ENCODE peak calls at places on chromosomes 1 and 21, in five cellular contexts. F, L, N, X and J are unnamed samples.

GRCh38 chr1:6243053-6243834 is 735 bp upstream of the HES3 start:
- DNase-seq in X (no peak), N (no peak), F (peak; percentile 59), L (no peak), J (no peak)

GRCh38 chr1:187047298-187047697 is 218.5 kb downstream of the PLA2G4A start:
- DNase-seq in N (no peak), L (peak; percentile 54), X (no peak), F (no peak), J (no peak)

GRCh38 chr1:116886532-116886931 is 23.2 kb upstream of the PTGFRN start:
- DNase-seq in X (no peak), F (no peak), N (no peak), L (no peak), J (no peak)

GRCh38 chr1:182995894-182996293 is 27.3 kb upstream of the LAMC1 start:
- DNase-seq in X (no peak), N (no peak), L (no peak), F (no peak), J (no peak)

GRCh38 chr1:206911064-206911663 is 10.6 kb downstream of the FCMR start:
- DNase-seq in N (no peak), L (peak; percentile 15), X (no peak), F (no peak), J (no peak)

GRCh38 chr1:6127587-6128163 is 52.4 kb downstream of the CHD5 start:
- DNase-seq in N (no peak), L (peak; percentile 36), F (peak; percentile 85), X (no peak), J (no peak)

GRCh38 chr1:180909005-180909414 is 3.7 kb upstream of the KIAA1614 start:
- DNase-seq in L (no peak), X (no peak), F (no peak), N (no peak), J (no peak)

GRCh38 chr21:15063821-15064575 is 802 bp downstream of the NRIP1 start:
- DNase-seq in F (peak; percentile 88), N (no peak), X (peak; percentile 70), L (no peak), J (peak; percentile 65)

GRCh38 chr1:78855258-78855657 is 151.3 kb downstream of the ADGRL4 start:
- DNase-seq in X (no peak), N (no peak), F (no peak), L (no peak), J (no peak)

GRCh38 chr1:119372493-119373086 is 4.0 kb downstream of the HAO2 start:
- DNase-seq in N (no peak), F (no peak), L (peak; percentile 75), X (no peak), J (no peak)

GRCh38 chr1:44327679-44328491 is 27.2 kb downstream of the ERI3 start:
- DNase-seq in L (peak; percentile 83), F (peak; percentile 83), N (peak; percentile 90), X (peak; percentile 95), J (peak; percentile 61)

GRCh38 chr1:36257375-36257767 is 33.1 kb downstream of the THRAP3 start:
- DNase-seq in F (no peak), X (no peak), N (no peak), L (no peak), J (no peak)

GRCh38 chr1:211013346-211014240 is 120.4 kb downstream of the KCNH1 start:
- DNase-seq in N (no peak), L (no peak), X (no peak), F (no peak), J (no peak)

GRCh38 chr1:201659576-201659975 is 120.6 kb downstream of the NAV1 start:
- DNase-seq in X (no peak), L (no peak), F (no peak), N (no peak), J (no peak)

GRCh38 chr1:77532641-77533040 is 149.8 kb downstream of the ZZZ3 start:
- DNase-seq in F (no peak), X (no peak), N (no peak), L (no peak), J (no peak)

GRCh38 chr1:215081566-215082531 is 688 bp upstream of the KCNK2 start:
- DNase-seq in N (no peak), F (peak; percentile 51), L (no peak), X (no peak), J (no peak)

GRCh38 chr1:19452221-19452663 is 33.1 kb downstream of the CAPZB start:
- DNase-seq in L (no peak), N (peak; percentile 87), F (no peak), X (peak; percentile 84), J (peak; percentile 64)

GRCh38 chr1:26083246-26083645 is 15.8 kb upstream of the TRIM63 start:
- DNase-seq in F (no peak), N (no peak), X (no peak), L (no peak), J (no peak)

GRCh38 chr1:25616080-25616931 is at the start of gene MAN1C1:
- DNase-seq in F (peak; percentile 92), X (peak; percentile 83), L (peak; percentile 83), N (peak; percentile 47), J (peak; percentile 47)

GRCh38 chr1:211548321-211549091 is 30.5 kb downstream of the SLC30A1 start:
- DNase-seq in F (no peak), N (no peak), X (no peak), L (no peak), J (no peak)

DNA sequence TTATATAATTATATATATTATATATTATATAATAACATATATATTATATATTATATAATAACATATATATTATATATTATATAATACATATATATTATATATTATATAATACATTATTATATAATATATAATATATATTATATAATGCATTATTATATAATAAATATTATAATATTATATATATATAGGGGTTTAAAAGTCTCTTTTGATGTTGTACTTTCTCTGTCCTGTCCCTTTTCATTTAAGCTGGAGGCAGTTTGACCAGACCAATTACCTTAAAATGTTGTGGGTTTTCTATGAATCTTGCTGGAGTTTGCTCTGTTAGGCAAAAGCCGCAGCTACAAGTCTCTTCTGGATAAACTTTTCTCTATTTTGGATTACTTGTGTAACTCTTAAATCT is 22.2 kb upstream of the KIF1B start:
- DNase-seq in L (no peak), F (no peak), N (no peak), X (no peak), J (no peak)
- H3K9me3 ChIP-seq in L (no peaks in the 10 kb centered on the region), F (no peaks in the 10 kb centered on the region), N (no peaks in the 10 kb centered on the region), X (no peaks in the 10 kb centered on the region), J (no peaks in the 10 kb centered on the region)

DNA sequence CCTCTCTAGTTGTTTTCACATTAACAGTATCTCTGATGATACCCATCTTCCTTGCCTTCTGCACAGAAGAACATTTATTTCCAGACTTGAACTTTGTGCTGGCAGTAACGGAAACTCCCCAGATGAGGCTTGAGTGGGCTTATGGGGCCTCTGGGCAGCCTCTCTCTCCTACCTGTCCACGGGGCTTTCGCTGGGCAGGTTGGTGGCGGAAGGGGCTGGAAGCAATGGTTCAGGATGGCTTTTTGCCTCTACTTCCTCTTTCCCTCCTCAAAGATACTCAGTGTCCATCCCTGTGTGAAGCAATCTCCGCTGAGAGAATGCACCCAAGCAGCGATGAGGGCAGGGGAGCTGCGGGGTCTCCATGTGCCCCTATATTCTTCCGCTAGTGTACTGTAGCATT is 348.2 kb downstream of the HLX start:
- DNase-seq in L (no peak), F (no peak), N (no peak), X (no peak), J (no peak)
- H3K9me3 ChIP-seq in L (no peaks in the 10 kb centered on the region), F (no peaks in the 10 kb centered on the region), N (peaks cover 15% of the 10 kb centered on the region), X (no peaks in the 10 kb centered on the region), J (no peaks in the 10 kb centered on the region)

GRCh38 chr1:49333946-49334345 is 557.3 kb upstream of the BEND5 start:
- DNase-seq in L (no peak), X (no peak), N (no peak), F (no peak), J (no peak)

GRCh38 chr1:49340576-49340975 is 563.9 kb upstream of the BEND5 start:
- DNase-seq in X (no peak), N (no peak), L (no peak), F (no peak), J (no peak)

DNA sequence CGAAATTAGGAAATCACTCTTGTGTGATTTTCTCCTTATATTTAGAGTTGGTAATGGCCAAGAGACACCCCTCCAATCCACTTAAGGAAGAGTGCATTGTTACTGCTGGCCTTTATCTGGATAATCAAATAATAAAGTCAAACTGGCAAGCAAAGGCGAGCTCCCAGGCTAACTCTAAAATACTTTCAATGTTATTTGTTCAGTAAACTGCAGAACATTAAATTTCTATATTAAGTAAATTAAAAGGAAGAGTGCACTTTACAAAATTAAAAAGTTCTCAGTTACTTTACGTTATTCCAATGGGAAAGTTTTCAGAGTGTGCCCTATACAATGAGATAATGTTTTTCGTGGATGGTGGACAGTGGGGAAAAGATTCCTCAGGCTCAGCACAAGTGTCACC is 562.4 kb upstream of the BEND5 start:
- DNase-seq in L (no peak), F (no peak), N (no peak), X (no peak), J (no peak)
- H3K9me3 ChIP-seq in L (no peaks in the 10 kb centered on the region), F (no peaks in the 10 kb centered on the region), N (no peaks in the 10 kb centered on the region), X (no peaks in the 10 kb centered on the region), J (no peaks in the 10 kb centered on the region)

GRCh38 chr21:20942523-20942922 is 55.7 kb upstream of the NCAM2 start:
- DNase-seq in N (no peak), F (no peak), X (no peak), L (no peak), J (no peak)
- H3K9me3 ChIP-seq in N (no peaks in the 10 kb centered on the region), F (no peaks in the 10 kb centered on the region), X (no peaks in the 10 kb centered on the region), L (no peaks in the 10 kb centered on the region), J (no peaks in the 10 kb centered on the region)

DNA sequence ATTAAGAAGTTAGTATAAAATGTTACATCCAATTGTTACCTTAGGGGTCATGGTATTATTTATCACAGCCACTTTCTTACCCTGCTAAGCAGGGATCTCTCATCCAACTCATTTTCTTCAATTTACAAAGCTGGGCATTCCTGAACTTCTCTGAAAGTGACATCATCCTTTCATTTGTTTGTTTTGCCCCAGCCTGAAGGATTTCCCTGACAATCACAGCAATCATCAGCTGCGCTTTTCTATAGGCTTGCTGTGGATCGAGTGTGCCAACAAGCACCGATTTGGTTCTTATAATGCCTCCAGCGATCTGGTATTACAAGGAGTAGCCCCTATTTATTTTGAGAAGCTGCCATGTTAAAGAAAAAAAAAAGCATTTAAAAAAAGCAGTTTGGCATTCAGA is 240.2 kb downstream of the USH2A start:
- DNase-seq in F (no peak), N (no peak), X (no peak), L (peak; percentile 85), J (no peak)
- H3K9me3 ChIP-seq in F (no peaks in the 10 kb centered on the region), N (no peaks in the 10 kb centered on the region), X (no peaks in the 10 kb centered on the region), L (no peaks in the 10 kb centered on the region), J (no peaks in the 10 kb centered on the region)

GRCh38 chr1:153322568-153322967 is 9.8 kb upstream of the PGLYRP3 start:
- DNase-seq in F (no peak), X (no peak), L (no peak), N (no peak), J (no peak)

GRCh38 chr1:153324912-153325311 is 12.2 kb upstream of the PGLYRP3 start:
- DNase-seq in X (no peak), N (no peak), L (no peak), F (no peak), J (no peak)
- H3K9me3 ChIP-seq in X (no peaks in the 10 kb centered on the region), N (peaks cover 22% of the 10 kb centered on the region), L (no peaks in the 10 kb centered on the region), F (peaks cover 3% of the 10 kb centered on the region), J (no peaks in the 10 kb centered on the region)